ENCODE peak calls at places on chromosome 15, in eight cellular contexts. One of them, this sample, is unnamed.

GRCh38 chr15:35921051-35921450 is 375.1 kb upstream of the DPH6 start:
- DNase-seq in osteocyte: no peak
- DNase-seq in PC-3: no peak
- DNase-seq in NCI-H1105: no peak
- DNase-seq in activated CD8-positive, alpha-beta memory T cell treated with anti-CD3 and anti-CD28 coated beads, Interleukin-2, amount 50 U/mL, for 48 hours: no peak
- DNase-seq in GM12865: no peak
- DNase-seq in central memory CD4-positive, alpha-beta T cell: no peak
- DNase-seq in T-cell: no peak
- DNase-seq in this sample: peak; percentile 60

GRCh38 chr15:81939604-81940440 is 106.0 kb downstream of the MEX3B start:
- DNase-seq in T-cell: no peak
- DNase-seq in GM12865: peak; percentile 69
- DNase-seq in activated CD8-positive, alpha-beta memory T cell treated with anti-CD3 and anti-CD28 coated beads, Interleukin-2, amount 50 U/mL, for 48 hours: no peak
- DNase-seq in NCI-H1105: no peak
- DNase-seq in central memory CD4-positive, alpha-beta T cell: no peak
- DNase-seq in PC-3: peak; percentile 84
- DNase-seq in osteocyte: no peak
- DNase-seq in this sample: peak; percentile 55

GRCh38 chr15:31848621-31849020 is 181.7 kb upstream of the CHRNA7 start:
- DNase-seq in PC-3: no peak
- DNase-seq in T-cell: no peak
- DNase-seq in NCI-H1105: no peak
- DNase-seq in osteocyte: no peak
- DNase-seq in activated CD8-positive, alpha-beta memory T cell treated with anti-CD3 and anti-CD28 coated beads, Interleukin-2, amount 50 U/mL, for 48 hours: no peak
- DNase-seq in GM12865: no peak
- DNase-seq in central memory CD4-positive, alpha-beta T cell: no peak
- DNase-seq in this sample: no peak

GRCh38 chr15:37034835-37035234 is 65.5 kb downstream of the MEIS2 start:
- DNase-seq in central memory CD4-positive, alpha-beta T cell: no peak
- DNase-seq in PC-3: no peak
- DNase-seq in GM12865: peak; percentile 54
- DNase-seq in osteocyte: no peak
- DNase-seq in NCI-H1105: no peak
- DNase-seq in activated CD8-positive, alpha-beta memory T cell treated with anti-CD3 and anti-CD28 coated beads, Interleukin-2, amount 50 U/mL, for 48 hours: no peak
- DNase-seq in T-cell: no peak
- DNase-seq in this sample: no peak

GRCh38 chr15:69860921-69861320 is 236.8 kb downstream of the TLE3 start:
- DNase-seq in PC-3: no peak
- DNase-seq in GM12865: no peak
- DNase-seq in activated CD8-positive, alpha-beta memory T cell treated with anti-CD3 and anti-CD28 coated beads, Interleukin-2, amount 50 U/mL, for 48 hours: no peak
- DNase-seq in osteocyte: no peak
- DNase-seq in NCI-H1105: no peak
- DNase-seq in T-cell: no peak
- DNase-seq in central memory CD4-positive, alpha-beta T cell: no peak
- DNase-seq in this sample: no peak

GRCh38 chr15:84973492-84974460 is 7.9 kb upstream of the PDE8A start:
- DNase-seq in osteocyte: no peak
- DNase-seq in PC-3: no peak
- DNase-seq in T-cell: no peak
- DNase-seq in central memory CD4-positive, alpha-beta T cell: no peak
- DNase-seq in NCI-H1105: no peak
- DNase-seq in GM12865: no peak
- DNase-seq in activated CD8-positive, alpha-beta memory T cell treated with anti-CD3 and anti-CD28 coated beads, Interleukin-2, amount 50 U/mL, for 48 hours: peak; percentile 10
- DNase-seq in this sample: no peak

GRCh38 chr15:78083186-78083585 is 5.7 kb upstream of the TBC1D2B start:
- DNase-seq in activated CD8-positive, alpha-beta memory T cell treated with anti-CD3 and anti-CD28 coated beads, Interleukin-2, amount 50 U/mL, for 48 hours: no peak
- DNase-seq in GM12865: no peak
- DNase-seq in NCI-H1105: no peak
- DNase-seq in T-cell: no peak
- DNase-seq in PC-3: no peak
- DNase-seq in central memory CD4-positive, alpha-beta T cell: no peak
- DNase-seq in osteocyte: no peak
- DNase-seq in this sample: no peak

GRCh38 chr15:70523634-70524033 is 239.7 kb downstream of the UACA start:
- DNase-seq in NCI-H1105: no peak
- DNase-seq in PC-3: no peak
- DNase-seq in activated CD8-positive, alpha-beta memory T cell treated with anti-CD3 and anti-CD28 coated beads, Interleukin-2, amount 50 U/mL, for 48 hours: peak; percentile 33
- DNase-seq in central memory CD4-positive, alpha-beta T cell: no peak
- DNase-seq in GM12865: no peak
- DNase-seq in osteocyte: no peak
- DNase-seq in T-cell: no peak
- DNase-seq in this sample: no peak

GRCh38 chr15:78740904-78741274 is 70.4 kb downstream of the ADAMTS7 start:
- DNase-seq in PC-3: no peak
- DNase-seq in activated CD8-positive, alpha-beta memory T cell treated with anti-CD3 and anti-CD28 coated beads, Interleukin-2, amount 50 U/mL, for 48 hours: no peak
- DNase-seq in GM12865: no peak
- DNase-seq in central memory CD4-positive, alpha-beta T cell: no peak
- DNase-seq in NCI-H1105: no peak
- DNase-seq in T-cell: no peak
- DNase-seq in osteocyte: peak; percentile 63
- DNase-seq in this sample: no peak

GRCh38 chr15:67406257-67406861 is 114.6 kb upstream of the C15orf61 start:
- DNase-seq in NCI-H1105: no peak
- DNase-seq in GM12865: no peak
- DNase-seq in activated CD8-positive, alpha-beta memory T cell treated with anti-CD3 and anti-CD28 coated beads, Interleukin-2, amount 50 U/mL, for 48 hours: no peak
- DNase-seq in T-cell: no peak
- DNase-seq in PC-3: no peak
- DNase-seq in central memory CD4-positive, alpha-beta T cell: no peak
- DNase-seq in osteocyte: no peak
- DNase-seq in this sample: no peak

GRCh38 chr15:67146214-67146613 is 80.8 kb downstream of the SMAD3 start:
- DNase-seq in activated CD8-positive, alpha-beta memory T cell treated with anti-CD3 and anti-CD28 coated beads, Interleukin-2, amount 50 U/mL, for 48 hours: no peak
- DNase-seq in GM12865: no peak
- DNase-seq in central memory CD4-positive, alpha-beta T cell: no peak
- DNase-seq in PC-3: peak; percentile 61
- DNase-seq in osteocyte: no peak
- DNase-seq in T-cell: no peak
- DNase-seq in NCI-H1105: no peak
- DNase-seq in this sample: no peak

GRCh38 chr15:42137461-42138261 is 18.8 kb downstream of the PLA2G4F start:
- DNase-seq in osteocyte: peak; percentile 72
- DNase-seq in T-cell: peak; percentile 13
- DNase-seq in central memory CD4-positive, alpha-beta T cell: no peak
- DNase-seq in activated CD8-positive, alpha-beta memory T cell treated with anti-CD3 and anti-CD28 coated beads, Interleukin-2, amount 50 U/mL, for 48 hours: peak; percentile 42
- DNase-seq in NCI-H1105: peak; percentile 54
- DNase-seq in PC-3: peak; percentile 81
- DNase-seq in GM12865: peak; percentile 41
- DNase-seq in this sample: peak; percentile 51

GRCh38 chr15:49789436-49789835 is 168.6 kb downstream of the DTWD1 start:
- DNase-seq in osteocyte: no peak
- DNase-seq in NCI-H1105: no peak
- DNase-seq in PC-3: no peak
- DNase-seq in activated CD8-positive, alpha-beta memory T cell treated with anti-CD3 and anti-CD28 coated beads, Interleukin-2, amount 50 U/mL, for 48 hours: no peak
- DNase-seq in central memory CD4-positive, alpha-beta T cell: no peak
- DNase-seq in GM12865: no peak
- DNase-seq in T-cell: no peak
- DNase-seq in this sample: no peak

GRCh38 chr15:51652084-51652668 is 29.1 kb upstream of the SCG3 start:
- DNase-seq in activated CD8-positive, alpha-beta memory T cell treated with anti-CD3 and anti-CD28 coated beads, Interleukin-2, amount 50 U/mL, for 48 hours: no peak
- DNase-seq in T-cell: no peak
- DNase-seq in GM12865: no peak
- DNase-seq in osteocyte: no peak
- DNase-seq in NCI-H1105: no peak
- DNase-seq in PC-3: no peak
- DNase-seq in central memory CD4-positive, alpha-beta T cell: no peak
- DNase-seq in this sample: no peak

GRCh38 chr15:98946301-98947255 is 61.0 kb downstream of the PGPEP1L start:
- DNase-seq in GM12865: no peak
- DNase-seq in T-cell: no peak
- DNase-seq in activated CD8-positive, alpha-beta memory T cell treated with anti-CD3 and anti-CD28 coated beads, Interleukin-2, amount 50 U/mL, for 48 hours: no peak
- DNase-seq in NCI-H1105: no peak
- DNase-seq in PC-3: no peak
- DNase-seq in central memory CD4-positive, alpha-beta T cell: no peak
- DNase-seq in osteocyte: no peak
- DNase-seq in this sample: peak; percentile 70